ENCODE peak calls at places on chromosome 2, in seven cellular contexts. H is kidney epithelial cell, V is IMR-90, P is K562, Y is keratinocyte, R is prostate gland, N is OCI-LY7. Q is an unnamed sample.

GRCh38 chr2:153519260-153519875 is 40.8 kb upstream of the RPRM start:
- DNase-seq in H (peak; percentile 10), V (peak; percentile 39), P (peak; percentile 67), Y (no peak), R (peak; percentile 56), N (peak; percentile 53), Q (peak; percentile 5)

GRCh38 chr2:2646312-2647051 is 315.4 kb upstream of the MYT1L start:
- DNase-seq in H (peak; percentile 44), V (no peak), P (no peak), Y (peak; percentile 26), R (no peak), N (no peak), Q (no peak)

GRCh38 chr2:203998195-203998804 is 61.7 kb downstream of the ICOS start:
- DNase-seq in H (peak; percentile 23), V (peak; percentile 22), P (no peak), Y (no peak), R (no peak), N (no peak), Q (no peak)

GRCh38 chr2:9771481-9772017 is 71.7 kb upstream of the TAF1B start:
- DNase-seq in H (peak; percentile 59), V (peak; percentile 80), P (no peak), Y (no peak), R (no peak), N (no peak), Q (no peak)

GRCh38 chr2:175605599-175605988 is 396.5 kb downstream of the LNPK start:
- DNase-seq in H (no peak), V (no peak), P (no peak), Y (no peak), R (no peak), N (no peak), Q (no peak)

GRCh38 chr2:11679491-11680130 is 9.6 kb upstream of the NTSR2 start:
- DNase-seq in H (no peak), V (no peak), P (no peak), Y (no peak), R (no peak), N (no peak), Q (no peak)

GRCh38 chr2:157839822-157840221 is 36.3 kb downstream of the ACVR1 start:
- DNase-seq in H (no peak), V (no peak), P (peak; percentile 37), Y (no peak), R (no peak), N (no peak), Q (no peak)

GRCh38 chr2:212752730-212753351 is 214.2 kb upstream of the ERBB4 start:
- DNase-seq in H (no peak), V (no peak), P (no peak), Y (no peak), R (no peak), N (no peak), Q (no peak)

GRCh38 chr2:15561574-15562344 is 625 bp upstream of the NBAS start:
- DNase-seq in H (peak; percentile 39), V (peak; percentile 34), P (peak; percentile 84), Y (no peak), R (peak; percentile 19), N (peak; percentile 12), Q (no peak)

GRCh38 chr2:172375247-172375646 is 52.1 kb upstream of the ITGA6 start:
- DNase-seq in H (no peak), V (no peak), P (no peak), Y (no peak), R (no peak), N (no peak), Q (no peak)

GRCh38 chr2:113324684-113325160 is 46.0 kb upstream of the PAX8 start:
- DNase-seq in H (no peak), V (peak; percentile 48), P (peak; percentile 64), Y (peak; percentile 25), R (peak; percentile 24), N (no peak), Q (no peak)

GRCh38 chr2:5657216-5657615 is 35.0 kb upstream of the SOX11 start:
- DNase-seq in H (no peak), V (no peak), P (no peak), Y (no peak), R (no peak), N (no peak), Q (no peak)

GRCh38 chr2:125479143-125479636 is 1176.8 kb upstream of the GYPC start:
- DNase-seq in H (no peak), V (no peak), P (no peak), Y (no peak), R (no peak), N (no peak), Q (no peak)

GRCh38 chr2:47569658-47570398 is 166.9 kb downstream of the MSH2 start:
- DNase-seq in H (no peak), V (peak; percentile 6), P (no peak), Y (no peak), R (no peak), N (no peak), Q (no peak)

GRCh38 chr2:26172866-26173595 is at the start of gene GAREM2:
- DNase-seq in H (no peak), V (no peak), P (no peak), Y (no peak), R (no peak), N (no peak), Q (no peak)

GRCh38 chr2:17518212-17519154 is at the start of gene RAD51AP2:
- DNase-seq in H (peak; percentile 51), V (peak; percentile 66), P (peak; percentile 91), Y (no peak), R (peak; percentile 73), N (peak; percentile 80), Q (peak; percentile 56)

GRCh38 chr2:112730791-112731190 is 10.0 kb downstream of the NT5DC4 start:
- DNase-seq in H (no peak), V (no peak), P (no peak), Y (no peak), R (no peak), N (no peak), Q (no peak)

GRCh38 chr2:234111523-234111922 is 61.0 kb downstream of the SPP2 start:
- DNase-seq in H (peak; percentile 69), V (peak; percentile 7), P (no peak), Y (peak; percentile 88), R (no peak), N (no peak), Q (no peak)

DNA sequence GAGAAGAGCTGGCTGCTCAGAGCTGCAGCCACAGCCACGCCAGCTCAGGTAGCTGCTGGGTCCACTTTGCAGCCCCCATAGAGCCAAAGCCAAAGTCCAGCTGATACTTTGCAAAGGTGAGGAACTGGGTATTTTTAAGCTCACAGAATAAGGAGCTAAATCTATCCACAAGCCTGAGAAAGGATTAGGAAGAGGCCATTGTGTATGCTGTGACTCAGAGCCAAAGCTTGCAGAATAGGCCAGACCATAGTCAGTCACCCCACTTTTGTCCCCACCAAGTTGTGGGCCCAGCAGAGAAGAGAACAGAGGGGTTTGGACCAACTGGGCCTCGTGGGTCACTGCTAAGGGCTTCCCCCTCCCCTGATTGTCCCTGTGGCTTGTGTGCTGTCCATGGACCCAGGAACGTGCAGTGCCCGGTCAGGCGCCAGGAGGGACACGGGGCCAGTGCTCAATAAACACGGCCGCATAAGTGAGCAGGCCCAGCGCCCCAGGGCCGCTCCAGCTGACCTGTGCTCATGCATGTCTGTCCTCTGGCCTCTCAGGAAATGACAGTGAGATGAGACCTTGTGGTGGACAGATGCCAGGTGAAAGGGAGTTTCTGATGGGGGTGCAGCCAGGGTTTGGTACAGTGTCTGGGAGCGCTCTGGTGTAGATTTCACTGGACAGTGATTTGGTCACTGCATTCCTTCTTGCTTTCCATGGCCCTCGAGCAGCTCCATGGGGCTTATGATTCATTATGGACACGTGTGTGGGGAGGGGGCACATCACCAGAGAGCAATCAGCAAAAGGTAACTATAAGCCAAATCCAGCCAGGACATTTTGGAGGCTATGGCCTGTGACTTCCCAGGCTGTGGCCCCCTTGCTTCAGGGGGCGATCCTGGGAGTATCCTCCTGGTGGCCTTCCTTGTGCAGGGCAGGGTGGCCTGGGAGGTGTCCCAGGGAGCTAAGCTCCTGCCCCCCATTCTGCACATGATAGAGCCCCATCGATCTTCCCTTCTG is 31.3 kb downstream of the MAL start:
- DNase-seq in H (no peak), V (peak; percentile 13), P (no peak), Y (no peak), R (no peak), N (no peak), Q (no peak)
- H3K4me3 ChIP-seq in H (no peak overlapping the region), V (no peak overlapping the region), P (no peak overlapping the region), Y (no peak overlapping the region), R (no peak overlapping the region), N (no peak overlapping the region), Q (no peak overlapping the region)

GRCh38 chr2:20077411-20077940 is 26.0 kb upstream of the LAPTM4A start:
- DNase-seq in H (no peak), V (no peak), P (no peak), Y (no peak), R (no peak), N (peak; percentile 13), Q (no peak)
- TF ChIP-seq CTCF in H (no peak), V (no peak), P (peak; percentile 28), Y (no peak), R (no peak), N (peak; percentile 25), Q (no peak)

DNA sequence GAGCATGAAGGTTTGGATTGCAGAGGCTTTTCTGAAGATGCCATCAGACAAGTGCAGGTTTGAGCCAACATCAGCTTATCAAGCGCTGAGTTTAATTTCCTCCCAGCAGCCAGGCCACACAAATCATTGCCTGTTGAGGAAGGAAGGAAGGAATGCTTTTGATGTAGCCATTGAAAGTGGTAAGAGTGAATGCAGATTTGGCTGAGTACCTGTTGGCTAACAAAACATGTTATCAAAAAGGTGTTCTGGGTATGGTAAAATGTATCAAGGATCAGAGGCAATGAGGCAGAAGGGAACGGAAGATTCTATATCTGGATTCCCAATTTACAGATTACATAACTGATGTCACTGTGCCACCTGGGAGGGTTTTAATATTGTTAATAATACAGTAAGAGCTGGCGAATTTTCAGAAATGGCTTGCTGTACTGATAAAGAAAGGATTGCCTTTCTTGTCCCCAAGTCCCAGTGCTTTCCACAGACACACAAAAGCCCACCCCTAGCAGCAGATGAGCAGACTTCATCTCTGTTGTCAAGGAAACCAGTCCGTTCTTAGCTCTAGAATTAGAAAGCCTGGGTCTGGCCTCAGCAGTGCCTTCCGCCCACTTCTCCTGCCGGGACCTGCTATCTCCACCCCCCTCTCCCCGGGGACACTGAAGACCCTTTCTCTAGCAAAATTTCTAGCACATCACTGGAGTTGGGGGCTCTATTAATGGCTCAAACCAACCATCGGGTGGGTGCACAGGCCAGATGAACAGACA is 34.4 kb downstream of the ADD2 start:
- DNase-seq in H (no peak), V (no peak), P (no peak), Y (no peak), R (no peak), N (no peak), Q (no peak)
- H3K4me3 ChIP-seq in H (no peak overlapping the region), V (no peak overlapping the region), P (no peak overlapping the region), Y (no peak overlapping the region), R (no peak overlapping the region), N (no peak overlapping the region), Q (no peak overlapping the region)

DNA sequence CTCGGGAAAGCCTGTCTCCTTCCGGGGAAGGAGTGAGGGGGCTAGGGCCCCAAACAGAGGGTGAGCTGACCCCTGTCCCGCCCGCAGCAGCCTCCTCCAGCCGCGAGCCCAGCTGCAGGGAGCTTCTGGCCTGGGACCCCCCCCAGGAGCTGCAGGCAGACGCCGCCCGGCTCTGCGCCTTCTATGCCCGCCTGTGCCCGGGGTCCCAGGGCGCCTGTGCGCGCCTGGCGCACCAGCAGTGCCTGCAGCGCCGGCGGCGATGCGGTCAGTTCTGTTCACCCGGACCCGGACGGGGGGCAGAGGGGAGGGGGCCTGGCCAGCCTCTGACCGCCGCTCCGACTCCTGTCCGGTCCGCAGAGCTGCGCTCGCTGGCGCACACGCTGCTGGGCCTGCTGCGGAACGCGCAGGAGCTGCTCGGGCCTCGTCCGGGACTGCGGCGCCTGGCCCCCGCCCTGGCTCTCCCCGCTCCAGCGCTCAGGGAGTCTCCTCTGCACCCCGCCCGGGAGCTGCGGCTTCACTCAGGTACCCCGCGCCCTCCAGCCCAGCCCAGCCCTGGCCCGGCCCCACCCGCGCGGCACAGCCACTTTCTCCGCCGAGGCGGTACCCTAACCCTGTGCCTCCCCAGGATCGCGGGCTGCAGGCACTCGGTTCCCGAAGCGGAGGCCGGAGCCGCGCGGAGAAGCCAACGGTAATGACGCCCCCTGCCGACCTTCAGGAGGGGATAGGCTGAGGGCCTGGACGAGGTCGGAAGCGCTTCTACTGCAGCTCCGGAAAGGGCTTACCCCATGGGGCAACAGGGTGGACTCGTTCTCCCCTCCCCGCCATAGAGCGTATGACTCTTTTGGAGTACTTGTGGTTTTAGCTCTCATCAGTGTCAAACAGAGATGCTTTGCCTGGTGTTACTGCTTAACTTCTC is 2.0 kb upstream of the CHRND start:
- DNase-seq in H (no peak), V (peak; percentile 5), P (peak; percentile 72), Y (no peak), R (no peak), N (peak; percentile 57), Q (no peak)
- TF ChIP-seq CTCF in H (peak; percentile 38), V (peak; percentile 23), P (peak; percentile 35), Y (no peak), R (no peak), N (peak; percentile 72), Q (peak; percentile 14)

Q was measured in GM12864.